ENCODE peak calls at places on chromosomes 16 and 17, in eight cellular contexts. One of them, this sample, is unnamed.

GRCh38 chr17:64775701-64776570 is 113.8 kb upstream of the SMURF2 start:
- DNase-seq in brain microvascular endothelial cell: no peak
- DNase-seq in RPMI7951: no peak
- DNase-seq in fibroblast of gingiva: no peak
- DNase-seq in MCF 10A: no peak
- DNase-seq in ACHN: no peak
- DNase-seq in iris pigment epithelial cell: no peak
- DNase-seq in stimulated activated CD4-positive, alpha-beta T cell treated with anti-CD3 and anti-CD28 coated beads, Interleukin-1b, Interleukin-23, amount 100 ng/mL, for 1 hour: no peak
- DNase-seq in this sample: no peak

GRCh38 chr16:68887107-68887506 is 43.8 kb downstream of the TANGO6 start:
- DNase-seq in MCF 10A: no peak
- DNase-seq in brain microvascular endothelial cell: no peak
- DNase-seq in ACHN: no peak
- DNase-seq in iris pigment epithelial cell: no peak
- DNase-seq in fibroblast of gingiva: no peak
- DNase-seq in stimulated activated CD4-positive, alpha-beta T cell treated with anti-CD3 and anti-CD28 coated beads, Interleukin-1b, Interleukin-23, amount 100 ng/mL, for 1 hour: no peak
- DNase-seq in RPMI7951: no peak
- DNase-seq in this sample: no peak

GRCh38 chr16:12646490-12647274 is 157.0 kb downstream of the CPPED1 start:
- DNase-seq in MCF 10A: no peak
- DNase-seq in ACHN: no peak
- DNase-seq in brain microvascular endothelial cell: peak; percentile 42
- DNase-seq in fibroblast of gingiva: peak; percentile 9
- DNase-seq in iris pigment epithelial cell: peak; percentile 37
- DNase-seq in RPMI7951: peak; percentile 92
- DNase-seq in stimulated activated CD4-positive, alpha-beta T cell treated with anti-CD3 and anti-CD28 coated beads, Interleukin-1b, Interleukin-23, amount 100 ng/mL, for 1 hour: no peak
- DNase-seq in this sample: no peak

GRCh38 chr17:11935734-11936406 is 61.4 kb downstream of the ZNF18 start:
- DNase-seq in brain microvascular endothelial cell: peak; percentile 18
- DNase-seq in RPMI7951: peak; percentile 1
- DNase-seq in ACHN: peak; percentile 63
- DNase-seq in stimulated activated CD4-positive, alpha-beta T cell treated with anti-CD3 and anti-CD28 coated beads, Interleukin-1b, Interleukin-23, amount 100 ng/mL, for 1 hour: no peak
- DNase-seq in MCF 10A: peak; percentile 79
- DNase-seq in iris pigment epithelial cell: peak; percentile 27
- DNase-seq in fibroblast of gingiva: no peak
- DNase-seq in this sample: peak; percentile 92

GRCh38 chr17:29592850-29593545 is at the start of gene ANKRD13B:
- DNase-seq in stimulated activated CD4-positive, alpha-beta T cell treated with anti-CD3 and anti-CD28 coated beads, Interleukin-1b, Interleukin-23, amount 100 ng/mL, for 1 hour: no peak
- DNase-seq in iris pigment epithelial cell: no peak
- DNase-seq in MCF 10A: peak; percentile 28
- DNase-seq in RPMI7951: no peak
- DNase-seq in ACHN: peak; percentile 50
- DNase-seq in fibroblast of gingiva: no peak
- DNase-seq in brain microvascular endothelial cell: no peak
- DNase-seq in this sample: no peak

GRCh38 chr17:28897769-28898259 is 281 bp upstream of the FLOT2 start:
- DNase-seq in MCF 10A: no peak
- DNase-seq in fibroblast of gingiva: no peak
- DNase-seq in RPMI7951: no peak
- DNase-seq in iris pigment epithelial cell: no peak
- DNase-seq in brain microvascular endothelial cell: no peak
- DNase-seq in ACHN: no peak
- DNase-seq in stimulated activated CD4-positive, alpha-beta T cell treated with anti-CD3 and anti-CD28 coated beads, Interleukin-1b, Interleukin-23, amount 100 ng/mL, for 1 hour: no peak
- DNase-seq in this sample: no peak

GRCh38 chr17:82815790-82816305 is 24.0 kb downstream of the ZNF750 start:
- DNase-seq in brain microvascular endothelial cell: no peak
- DNase-seq in stimulated activated CD4-positive, alpha-beta T cell treated with anti-CD3 and anti-CD28 coated beads, Interleukin-1b, Interleukin-23, amount 100 ng/mL, for 1 hour: no peak
- DNase-seq in iris pigment epithelial cell: no peak
- DNase-seq in MCF 10A: no peak
- DNase-seq in ACHN: no peak
- DNase-seq in fibroblast of gingiva: no peak
- DNase-seq in RPMI7951: no peak
- DNase-seq in this sample: no peak

GRCh38 chr16:57815987-57816745 is 13.9 kb upstream of the KIFC3 start:
- DNase-seq in stimulated activated CD4-positive, alpha-beta T cell treated with anti-CD3 and anti-CD28 coated beads, Interleukin-1b, Interleukin-23, amount 100 ng/mL, for 1 hour: no peak
- DNase-seq in fibroblast of gingiva: peak; percentile 91
- DNase-seq in RPMI7951: peak; percentile 95
- DNase-seq in MCF 10A: peak; percentile 94
- DNase-seq in brain microvascular endothelial cell: peak; percentile 92
- DNase-seq in iris pigment epithelial cell: peak; percentile 97
- DNase-seq in ACHN: peak; percentile 95
- DNase-seq in this sample: peak; percentile 95

GRCh38 chr17:68445671-68446070 is 11.6 kb downstream of the WIPI1 start:
- DNase-seq in iris pigment epithelial cell: no peak
- DNase-seq in brain microvascular endothelial cell: no peak
- DNase-seq in MCF 10A: no peak
- DNase-seq in RPMI7951: no peak
- DNase-seq in stimulated activated CD4-positive, alpha-beta T cell treated with anti-CD3 and anti-CD28 coated beads, Interleukin-1b, Interleukin-23, amount 100 ng/mL, for 1 hour: no peak
- DNase-seq in ACHN: no peak
- DNase-seq in fibroblast of gingiva: no peak
- DNase-seq in this sample: no peak

GRCh38 chr17:66522591-66523272 is 220.3 kb downstream of the PRKCA start:
- DNase-seq in fibroblast of gingiva: no peak
- DNase-seq in RPMI7951: no peak
- DNase-seq in iris pigment epithelial cell: no peak
- DNase-seq in brain microvascular endothelial cell: no peak
- DNase-seq in ACHN: no peak
- DNase-seq in stimulated activated CD4-positive, alpha-beta T cell treated with anti-CD3 and anti-CD28 coated beads, Interleukin-1b, Interleukin-23, amount 100 ng/mL, for 1 hour: no peak
- DNase-seq in MCF 10A: peak; percentile 54
- DNase-seq in this sample: peak; percentile 97

GRCh38 chr16:28543072-28543471 is 4.3 kb upstream of the NUPR1 start:
- DNase-seq in brain microvascular endothelial cell: no peak
- DNase-seq in MCF 10A: no peak
- DNase-seq in iris pigment epithelial cell: no peak
- DNase-seq in stimulated activated CD4-positive, alpha-beta T cell treated with anti-CD3 and anti-CD28 coated beads, Interleukin-1b, Interleukin-23, amount 100 ng/mL, for 1 hour: no peak
- DNase-seq in ACHN: no peak
- DNase-seq in RPMI7951: no peak
- DNase-seq in fibroblast of gingiva: no peak
- DNase-seq in this sample: no peak

GRCh38 chr17:54537656-54538055 is 363.0 kb upstream of the TOM1L1 start:
- DNase-seq in brain microvascular endothelial cell: no peak
- DNase-seq in RPMI7951: no peak
- DNase-seq in ACHN: no peak
- DNase-seq in stimulated activated CD4-positive, alpha-beta T cell treated with anti-CD3 and anti-CD28 coated beads, Interleukin-1b, Interleukin-23, amount 100 ng/mL, for 1 hour: no peak
- DNase-seq in fibroblast of gingiva: no peak
- DNase-seq in MCF 10A: no peak
- DNase-seq in iris pigment epithelial cell: no peak
- DNase-seq in this sample: no peak

GRCh38 chr16:11258553-11259287 is 2.7 kb upstream of the SOCS1 start:
- DNase-seq in ACHN: no peak
- DNase-seq in RPMI7951: peak; percentile 75
- DNase-seq in fibroblast of gingiva: peak; percentile 41
- DNase-seq in brain microvascular endothelial cell: no peak
- DNase-seq in MCF 10A: no peak
- DNase-seq in stimulated activated CD4-positive, alpha-beta T cell treated with anti-CD3 and anti-CD28 coated beads, Interleukin-1b, Interleukin-23, amount 100 ng/mL, for 1 hour: no peak
- DNase-seq in iris pigment epithelial cell: peak; percentile 13
- DNase-seq in this sample: no peak

GRCh38 chr16:23079683-23080221 is 69.5 kb downstream of the USP31 start:
- DNase-seq in iris pigment epithelial cell: no peak
- DNase-seq in brain microvascular endothelial cell: no peak
- DNase-seq in stimulated activated CD4-positive, alpha-beta T cell treated with anti-CD3 and anti-CD28 coated beads, Interleukin-1b, Interleukin-23, amount 100 ng/mL, for 1 hour: no peak
- DNase-seq in ACHN: no peak
- DNase-seq in RPMI7951: no peak
- DNase-seq in fibroblast of gingiva: no peak
- DNase-seq in MCF 10A: no peak
- DNase-seq in this sample: peak; percentile 75

GRCh38 chr17:33864758-33865229 is 390.3 kb upstream of the CCL2 start:
- DNase-seq in fibroblast of gingiva: no peak
- DNase-seq in stimulated activated CD4-positive, alpha-beta T cell treated with anti-CD3 and anti-CD28 coated beads, Interleukin-1b, Interleukin-23, amount 100 ng/mL, for 1 hour: no peak
- DNase-seq in ACHN: no peak
- DNase-seq in iris pigment epithelial cell: no peak
- DNase-seq in brain microvascular endothelial cell: no peak
- DNase-seq in RPMI7951: no peak
- DNase-seq in MCF 10A: no peak
- DNase-seq in this sample: no peak

GRCh38 chr17:81403040-81403467 is 7.8 kb downstream of the BAHCC1 start:
- DNase-seq in brain microvascular endothelial cell: no peak
- DNase-seq in RPMI7951: no peak
- DNase-seq in stimulated activated CD4-positive, alpha-beta T cell treated with anti-CD3 and anti-CD28 coated beads, Interleukin-1b, Interleukin-23, amount 100 ng/mL, for 1 hour: no peak
- DNase-seq in iris pigment epithelial cell: peak; percentile 52
- DNase-seq in MCF 10A: no peak
- DNase-seq in ACHN: no peak
- DNase-seq in fibroblast of gingiva: no peak
- DNase-seq in this sample: no peak

GRCh38 chr16:48295493-48296281 is 48.3 kb upstream of the ABCC11 start:
- DNase-seq in stimulated activated CD4-positive, alpha-beta T cell treated with anti-CD3 and anti-CD28 coated beads, Interleukin-1b, Interleukin-23, amount 100 ng/mL, for 1 hour: no peak
- DNase-seq in iris pigment epithelial cell: no peak
- DNase-seq in fibroblast of gingiva: no peak
- DNase-seq in ACHN: no peak
- DNase-seq in MCF 10A: no peak
- DNase-seq in RPMI7951: no peak
- DNase-seq in brain microvascular endothelial cell: no peak
- DNase-seq in this sample: peak; percentile 79

GRCh38 chr16:51141541-51141940 is 9.5 kb downstream of the SALL1 start:
- DNase-seq in stimulated activated CD4-positive, alpha-beta T cell treated with anti-CD3 and anti-CD28 coated beads, Interleukin-1b, Interleukin-23, amount 100 ng/mL, for 1 hour: no peak
- DNase-seq in brain microvascular endothelial cell: no peak
- DNase-seq in MCF 10A: no peak
- DNase-seq in fibroblast of gingiva: no peak
- DNase-seq in iris pigment epithelial cell: no peak
- DNase-seq in RPMI7951: no peak
- DNase-seq in ACHN: no peak
- DNase-seq in this sample: no peak

GRCh38 chr17:7889166-7889584 is 586 bp downstream of the CHD3 start:
- DNase-seq in brain microvascular endothelial cell: peak; percentile 70
- DNase-seq in iris pigment epithelial cell: peak; percentile 79
- DNase-seq in stimulated activated CD4-positive, alpha-beta T cell treated with anti-CD3 and anti-CD28 coated beads, Interleukin-1b, Interleukin-23, amount 100 ng/mL, for 1 hour: no peak
- DNase-seq in RPMI7951: peak; percentile 97
- DNase-seq in MCF 10A: peak; percentile 98
- DNase-seq in ACHN: peak; percentile 94
- DNase-seq in fibroblast of gingiva: peak; percentile 98
- DNase-seq in this sample: peak; percentile 84

GRCh38 chr16:2040031-2040430 is 7.6 kb downstream of the NTHL1 start:
- DNase-seq in RPMI7951: peak; percentile 48
- DNase-seq in MCF 10A: no peak
- DNase-seq in iris pigment epithelial cell: no peak
- DNase-seq in brain microvascular endothelial cell: no peak
- DNase-seq in ACHN: no peak
- DNase-seq in stimulated activated CD4-positive, alpha-beta T cell treated with anti-CD3 and anti-CD28 coated beads, Interleukin-1b, Interleukin-23, amount 100 ng/mL, for 1 hour: no peak
- DNase-seq in fibroblast of gingiva: no peak
- DNase-seq in this sample: no peak

GRCh38 chr16:50841081-50841886 is 99.4 kb downstream of the CYLD start:
- DNase-seq in MCF 10A: no peak
- DNase-seq in ACHN: no peak
- DNase-seq in fibroblast of gingiva: no peak
- DNase-seq in RPMI7951: no peak
- DNase-seq in iris pigment epithelial cell: peak; percentile 4
- DNase-seq in brain microvascular endothelial cell: no peak
- DNase-seq in stimulated activated CD4-positive, alpha-beta T cell treated with anti-CD3 and anti-CD28 coated beads, Interleukin-1b, Interleukin-23, amount 100 ng/mL, for 1 hour: no peak
- DNase-seq in this sample: no peak

GRCh38 chr16:72042157-72042660 is 12.1 kb upstream of the HP start:
- DNase-seq in ACHN: no peak
- DNase-seq in brain microvascular endothelial cell: no peak
- DNase-seq in iris pigment epithelial cell: no peak
- DNase-seq in stimulated activated CD4-positive, alpha-beta T cell treated with anti-CD3 and anti-CD28 coated beads, Interleukin-1b, Interleukin-23, amount 100 ng/mL, for 1 hour: no peak
- DNase-seq in fibroblast of gingiva: no peak
- DNase-seq in RPMI7951: peak; percentile 32
- DNase-seq in MCF 10A: peak; percentile 34
- DNase-seq in this sample: no peak

GRCh38 chr17:8673621-8674020 is 43.1 kb upstream of the MYH10 start:
- DNase-seq in fibroblast of gingiva: no peak
- DNase-seq in iris pigment epithelial cell: peak; percentile 31
- DNase-seq in RPMI7951: peak; percentile 49
- DNase-seq in brain microvascular endothelial cell: peak; percentile 90
- DNase-seq in ACHN: no peak
- DNase-seq in stimulated activated CD4-positive, alpha-beta T cell treated with anti-CD3 and anti-CD28 coated beads, Interleukin-1b, Interleukin-23, amount 100 ng/mL, for 1 hour: no peak
- DNase-seq in MCF 10A: no peak
- DNase-seq in this sample: no peak

GRCh38 chr17:16448490-16448889 is 33.1 kb downstream of the TRPV2 start:
- DNase-seq in RPMI7951: no peak
- DNase-seq in fibroblast of gingiva: no peak
- DNase-seq in brain microvascular endothelial cell: no peak
- DNase-seq in stimulated activated CD4-positive, alpha-beta T cell treated with anti-CD3 and anti-CD28 coated beads, Interleukin-1b, Interleukin-23, amount 100 ng/mL, for 1 hour: no peak
- DNase-seq in iris pigment epithelial cell: no peak
- DNase-seq in MCF 10A: no peak
- DNase-seq in ACHN: no peak
- DNase-seq in this sample: peak; percentile 32

GRCh38 chr17:68646626-68647526 is 45.7 kb upstream of the FAM20A start:
- DNase-seq in RPMI7951: no peak
- DNase-seq in brain microvascular endothelial cell: no peak
- DNase-seq in iris pigment epithelial cell: peak; percentile 34
- DNase-seq in ACHN: no peak
- DNase-seq in stimulated activated CD4-positive, alpha-beta T cell treated with anti-CD3 and anti-CD28 coated beads, Interleukin-1b, Interleukin-23, amount 100 ng/mL, for 1 hour: no peak
- DNase-seq in MCF 10A: no peak
- DNase-seq in fibroblast of gingiva: peak; percentile 8
- DNase-seq in this sample: peak; percentile 88

This sample was measured in PC-3.